ENCODE peak calls at places on chromosomes 5 and 9, in six cellular contexts. E is IMR-90, G is psoas muscle, H is aorta, M is small intestine, F is neuronal stem cell. V is an unnamed sample.

GRCh38 chr5:167814828-167815227 is 476.6 kb upstream of the WWC1 start:
- DNase-seq in M (no peak), G (no peak), H (no peak), F (no peak), E (peak), V (no peak)

GRCh38 chr5:103487822-103488493 is 74.6 kb downstream of the NUDT12 start:
- DNase-seq in H (no peak), M (no peak), G (no peak), F (no peak), E (no peak), V (no peak)

GRCh38 chr9:129582865-129583264 is 38.0 kb downstream of the C9orf50 start:
- DNase-seq in G (no peak), F (no peak), H (no peak), E (no peak), M (no peak), V (no peak)

GRCh38 chr5:135027699-135028615 is 6.1 kb downstream of the PITX1 start:
- DNase-seq in H (no peak), M (no peak), F (no peak), E (no peak), G (peak), V (no peak)

GRCh38 chr5:180370861-180371641 is 17.9 kb upstream of the GFPT2 start:
- DNase-seq in G (peak), E (no peak), F (no peak), M (no peak), H (no peak), V (no peak)

GRCh38 chr9:94586814-94587213 is 6.8 kb downstream of the FBP2 start:
- DNase-seq in M (no peak), F (no peak), H (no peak), G (no peak), E (peak), V (no peak)

GRCh38 chr5:55421074-55421529 is 113.3 kb downstream of the MTREX start:
- DNase-seq in E (peak), M (no peak), F (no peak), H (no peak), G (no peak), V (no peak)

GRCh38 chr5:169195601-169196000 is 105.3 kb downstream of the SLIT3 start:
- DNase-seq in G (no peak), H (no peak), E (no peak), M (no peak), F (no peak), V (no peak)

GRCh38 chr9:6415266-6415665 is 2.3 kb downstream of the UHRF2 start:
- DNase-seq in M (no peak), E (no peak), G (no peak), H (no peak), F (no peak), V (no peak)

GRCh38 chr5:37310360-37310759 is 60.5 kb downstream of the NUP155 start:
- DNase-seq in G (no peak), M (no peak), H (no peak), E (no peak), F (no peak), V (no peak)

GRCh38 chr5:80034962-80035821 is at the start of gene THBS4:
- DNase-seq in H (no peak), G (peak), F (peak), M (no peak), E (no peak), V (no peak)

GRCh38 chr5:108521841-108522506 is 140.1 kb upstream of the FBXL17 start:
- DNase-seq in F (peak), G (no peak), E (peak), M (peak), H (no peak), V (peak)

GRCh38 chr9:93134018-93134739 is at the start of gene NINJ1:
- DNase-seq in F (peak), H (peak), E (peak), M (peak), G (peak), V (peak)

GRCh38 chr9:136303066-136303824 is 649 bp downstream of the CCDC187 start:
- DNase-seq in M (no peak), H (no peak), G (no peak), E (no peak), F (no peak), V (no peak)

GRCh38 chr5:101942321-101942882 is 353.7 kb downstream of the SLCO4C1 start:
- DNase-seq in E (no peak), F (peak), G (no peak), H (no peak), M (peak), V (peak)

GRCh38 chr9:72203205-72203803 is 54.1 kb downstream of the GDA start:
- DNase-seq in F (no peak), H (no peak), G (no peak), E (peak), M (peak), V (peak)

GRCh38 chr5:161547573-161548471 is 1.3 kb upstream of the GABRB2 start:
- DNase-seq in F (peak), E (no peak), M (peak), H (no peak), G (peak), V (no peak)

GRCh38 chr5:132426525-132427138 is 57.1 kb downstream of the SLC22A5 start:
- DNase-seq in M (peak), G (peak), E (peak), H (peak), F (no peak), V (peak)

GRCh38 chr5:10665799-10666198 is 95.2 kb downstream of the DAP start:
- DNase-seq in M (no peak), G (no peak), F (no peak), E (no peak), H (no peak), V (no peak)

GRCh38 chr5:170597109-170597741 is 93.4 kb downstream of the KCNIP1 start:
- DNase-seq in E (peak), M (no peak), G (peak), H (no peak), F (no peak), V (peak)

GRCh38 chr9:88272986-88273385 is 115.3 kb upstream of the SPIN1 start:
- DNase-seq in E (no peak), G (no peak), F (no peak), M (no peak), H (no peak), V (no peak)

GRCh38 chr5:32388429-32389111 is 56.0 kb downstream of the ZFR start:
- DNase-seq in E (peak), F (no peak), G (no peak), H (no peak), M (no peak), V (no peak)

GRCh38 chr9:36721846-36722588 is 149.3 kb downstream of the MELK start:
- DNase-seq in G (no peak), F (no peak), M (peak), E (no peak), H (no peak), V (no peak)

GRCh38 chr9:95031711-95032461 is 285.6 kb downstream of the FANCC start:
- DNase-seq in H (no peak), E (no peak), M (no peak), F (no peak), G (no peak), V (peak)

GRCh38 chr5:93995126-93995621 is 253.8 kb upstream of the POU5F2 start:
- DNase-seq in M (no peak), H (no peak), F (no peak), G (no peak), E (no peak), V (peak)

GRCh38 chr9:84542554-84542953 is 127.0 kb upstream of the NTRK2 start:
- DNase-seq in G (no peak), F (no peak), M (no peak), E (no peak), H (no peak), V (no peak)

GRCh38 chr5:64347308-64347707 is 158.5 kb upstream of the RGS7BP start:
- DNase-seq in H (no peak), E (no peak), F (no peak), G (no peak), M (no peak), V (no peak)

GRCh38 chr5:173777149-173777548 is 111.0 kb upstream of the CPEB4 start:
- DNase-seq in H (no peak), M (no peak), E (no peak), F (no peak), G (no peak), V (no peak)

GRCh38 chr9:9556865-9557803 is 1055.7 kb downstream of the PTPRD start:
- DNase-seq in M (no peak), E (no peak), F (no peak), G (no peak), H (no peak), V (no peak)

GRCh38 chr9:108565651-108566378 is 290.0 kb downstream of the ACTL7B start:
- DNase-seq in E (peak), G (peak), F (peak), H (no peak), M (peak), V (peak)

GRCh38 chr5:143101740-143102386 is 301.6 kb downstream of the NR3C1 start:
- DNase-seq in F (no peak), M (no peak), H (no peak), G (no peak), E (no peak), V (no peak)

GRCh38 chr9:99085949-99086948 is 18.7 kb upstream of the TGFBR1 start:
- DNase-seq in M (no peak), G (no peak), F (no peak), E (peak), H (no peak), V (no peak)

DNA sequence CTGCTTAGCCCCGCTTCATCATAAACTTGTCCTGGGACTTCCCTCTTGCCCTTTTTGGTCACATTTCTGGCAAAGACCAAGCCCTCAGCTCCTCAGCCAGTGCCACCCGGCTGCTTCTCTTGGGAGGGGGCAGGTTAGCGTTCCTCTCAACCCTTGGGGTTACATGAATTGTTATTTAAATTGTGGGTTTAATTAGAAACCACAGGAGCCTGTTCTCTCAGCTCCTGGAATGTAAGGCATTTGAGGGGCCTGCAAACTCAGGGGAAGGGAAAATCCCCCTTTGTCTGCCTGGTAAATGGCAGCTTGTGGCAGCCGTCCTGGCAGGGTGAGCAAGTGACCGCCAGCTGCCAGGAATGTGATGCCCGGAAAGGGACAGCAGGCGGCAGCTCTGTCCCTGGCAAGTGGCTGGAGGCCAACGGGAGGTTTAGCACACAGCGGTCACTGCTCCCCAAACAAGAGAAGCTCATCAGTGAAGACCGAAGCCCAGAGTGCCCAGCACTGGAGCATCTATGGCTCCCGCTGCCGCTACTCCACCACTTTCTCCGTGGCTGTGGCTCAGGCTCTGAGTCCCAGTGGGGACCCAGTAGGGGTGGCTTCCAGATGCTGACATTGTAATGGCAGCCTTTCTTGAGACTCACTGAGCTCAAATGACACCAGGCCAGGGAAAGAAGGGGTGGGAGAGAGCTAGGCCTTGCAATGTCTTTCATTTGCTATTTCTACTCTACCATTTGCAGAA is 51.7 kb downstream of the SHB start:
- DNase-seq in M (no peak), F (peak), G (peak), E (peak), H (peak), V (no peak)
- H3K4me3 ChIP-seq in M (no peak), F (no peak), G (peak), E (no peak), H (no peak), V (no peak)

GRCh38 chr5:149412783-149413476 is 33.8 kb upstream of the IL17B start:
- DNase-seq in H (peak), E (no peak), F (no peak), G (no peak), M (no peak), V (no peak)
- H3K4me3 ChIP-seq in H (peak), E (no peak), F (no peak), G (peak), M (no peak), V (no peak)

DNA sequence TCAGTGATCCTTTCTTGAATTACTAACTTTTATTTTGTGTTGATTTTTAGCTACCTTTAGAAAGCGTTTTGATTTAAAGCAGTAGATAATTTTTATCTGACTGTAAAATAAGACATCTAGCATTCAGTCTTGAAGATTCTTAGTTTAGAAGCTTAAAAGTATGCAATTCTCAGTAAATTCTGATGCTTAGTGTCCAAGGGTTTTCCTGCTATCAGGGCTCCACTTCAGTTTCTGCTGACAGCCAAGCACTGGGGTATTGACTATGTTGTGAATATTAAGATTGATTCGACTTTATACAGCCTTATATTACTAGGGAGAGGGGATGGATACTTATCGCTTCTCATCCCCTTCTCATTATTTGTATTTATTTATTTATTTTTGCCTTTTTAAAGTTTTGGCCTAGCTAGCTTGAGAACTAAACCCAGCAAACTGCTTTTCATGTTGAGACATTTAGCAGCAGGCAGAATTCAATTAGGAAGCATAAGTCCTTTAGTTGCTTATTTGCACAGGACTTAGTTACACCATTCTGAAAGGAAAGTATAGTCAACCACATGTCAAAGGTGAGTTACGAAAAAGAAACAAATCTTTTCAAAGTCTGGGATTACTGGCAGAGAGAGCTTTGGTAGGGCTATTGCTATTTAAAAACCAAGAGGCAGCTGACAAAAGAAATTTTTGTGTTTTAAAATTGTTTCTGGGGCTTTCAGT is 2.9 kb downstream of the PBX3 start:
- DNase-seq in F (peak), G (no peak), M (no peak), E (peak), H (no peak), V (no peak)
- H3K4me3 ChIP-seq in F (no peak), G (no peak), M (no peak), E (no peak), H (no peak), V (no peak)

DNA sequence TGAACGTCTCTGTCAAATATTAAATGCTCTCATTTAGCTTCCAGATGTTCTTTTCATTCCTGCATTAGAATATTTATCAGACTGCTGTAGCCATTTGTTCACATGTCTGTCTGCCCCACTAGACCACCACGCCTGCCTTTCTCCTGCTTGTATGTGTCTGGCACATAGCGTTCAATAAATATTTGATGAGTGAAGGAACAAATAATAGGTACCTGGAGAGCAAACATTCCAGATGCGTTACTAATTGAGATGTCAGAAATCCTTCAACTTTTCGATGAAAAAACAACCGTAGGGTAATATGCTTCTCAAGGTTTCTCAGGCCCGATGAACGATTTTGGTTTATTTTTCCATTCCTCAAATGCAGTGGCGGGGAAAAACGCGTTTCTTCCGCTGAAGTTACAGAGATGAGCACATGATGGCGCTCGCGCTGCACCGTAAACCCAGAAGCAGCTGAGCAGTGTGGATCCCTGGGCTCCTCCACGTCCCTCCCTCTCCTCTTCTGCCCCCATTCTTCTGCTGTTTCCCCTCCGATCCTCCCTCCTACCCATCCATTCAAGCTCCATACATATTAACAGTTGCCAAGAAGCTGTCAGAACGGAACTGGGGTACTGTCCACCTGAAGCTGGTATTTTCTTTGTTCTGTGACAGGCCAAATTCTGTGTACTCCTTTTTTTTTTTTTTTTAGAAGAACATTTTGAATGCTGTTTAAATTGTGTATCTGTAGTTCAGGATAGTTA is 245.4 kb downstream of the MPDZ start:
- DNase-seq in E (peak), G (peak), F (peak), H (peak), M (peak), V (peak)
- H3K4me3 ChIP-seq in E (no peak), G (peak), F (no peak), H (no peak), M (no peak), V (no peak)

GRCh38 chr9:132214027-132214622 is 52.3 kb downstream of the NTNG2 start:
- DNase-seq in H (peak), G (peak), E (peak), M (no peak), F (no peak), V (no peak)
- H3K4me3 ChIP-seq in H (no peak), G (no peak), E (no peak), M (no peak), F (no peak), V (no peak)

GRCh38 chr9:112380102-112380581 is at the start of gene HSDL2:
- DNase-seq in E (peak), G (no peak), H (no peak), M (peak), F (no peak), V (no peak)

GRCh38 chr9:112377087-112377486 is 2.8 kb upstream of the HSDL2 start:
- DNase-seq in H (no peak), M (no peak), F (no peak), E (no peak), G (no peak), V (no peak)

GRCh38 chr9:112379177-112380101 is 469 bp upstream of the HSDL2 start:
- DNase-seq in G (peak), M (peak), F (peak), H (peak), E (peak), V (peak)

GRCh38 chr9:112378441-112379176 is 1.3 kb upstream of the HSDL2 start:
- DNase-seq in E (no peak), G (peak), F (no peak), M (peak), H (no peak), V (no peak)

GRCh38 chr9:112377684-112378344 is 2.1 kb upstream of the HSDL2 start:
- DNase-seq in H (no peak), M (peak), G (no peak), E (no peak), F (no peak), V (no peak)
- H3K4me3 ChIP-seq in H (peak), M (peak), G (peak), E (no peak), F (no peak), V (no peak)

DNA sequence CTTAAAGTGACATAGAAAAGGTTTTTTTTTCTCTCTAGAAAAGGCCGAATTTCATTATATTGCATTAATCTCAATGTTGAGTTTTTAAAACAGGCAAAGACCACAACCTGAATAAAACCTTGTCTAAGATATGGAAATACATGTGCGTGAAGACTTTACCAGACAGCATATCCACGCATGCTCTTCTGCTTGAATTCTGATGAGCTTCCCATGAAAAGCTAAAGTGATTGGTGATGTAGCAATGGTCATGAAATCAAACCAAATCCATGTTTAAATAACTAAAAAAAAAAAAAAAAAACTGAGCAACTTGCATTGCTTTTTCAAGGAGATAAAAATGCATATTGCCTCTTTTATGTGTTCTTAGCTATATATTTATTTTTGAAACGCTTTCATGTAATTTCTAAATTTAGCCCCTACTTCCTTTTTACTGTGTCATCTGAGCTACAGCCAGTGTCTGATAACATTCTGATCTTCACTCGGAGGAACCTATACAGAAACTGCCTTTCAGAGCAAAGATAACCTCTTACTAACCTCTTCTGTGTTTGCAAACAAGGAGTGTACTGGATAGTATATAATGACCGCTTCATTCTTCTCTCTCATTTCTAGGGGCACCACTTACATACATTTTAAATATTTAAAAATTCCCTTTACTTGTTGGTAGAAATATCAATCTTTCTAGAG is 179.1 kb upstream of the GNA14 start:
- DNase-seq in E (no peak), G (no peak), M (no peak), H (no peak), F (no peak), V (peak)
- H3K4me3 ChIP-seq in E (no peak), G (no peak), M (no peak), H (no peak), F (no peak), V (no peak)

DNA sequence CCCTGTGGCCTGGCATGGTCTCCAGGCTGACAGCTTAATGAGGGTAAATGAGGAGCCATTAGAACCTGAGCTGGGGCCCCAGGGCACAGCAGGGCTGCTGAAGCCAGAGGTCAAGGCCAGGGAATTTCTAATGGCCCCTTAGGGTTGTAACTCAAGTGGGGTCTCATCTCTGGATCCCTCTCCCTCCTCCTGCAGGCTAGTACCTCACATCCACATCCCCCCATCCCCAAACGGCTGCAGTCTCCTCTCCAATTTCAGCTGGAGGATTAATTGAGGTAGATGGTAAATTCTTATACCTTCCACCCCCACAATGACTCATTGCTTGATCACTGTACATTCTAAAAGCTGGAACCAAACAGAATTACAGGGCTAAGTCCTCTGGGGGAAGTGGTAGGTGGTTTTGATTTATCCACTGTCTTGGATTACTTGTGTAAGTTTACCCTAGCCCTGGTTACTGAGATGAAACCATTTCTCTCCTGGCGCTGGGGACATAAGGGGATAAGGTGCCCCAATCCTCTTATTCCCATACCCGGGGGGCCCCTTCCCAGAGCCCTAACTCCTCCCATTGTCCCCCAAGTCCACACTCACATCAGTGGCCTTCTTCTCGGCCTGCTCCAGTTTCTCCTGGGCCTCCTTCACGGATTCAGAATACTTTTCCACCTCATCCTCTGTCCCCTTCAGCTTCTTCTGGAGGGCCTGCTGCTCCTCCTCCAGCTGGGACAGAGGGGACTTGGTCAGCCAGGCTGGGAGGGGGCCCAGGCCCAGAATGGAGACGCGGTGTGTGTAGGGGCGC is 971 bp downstream of the TPM2 start:
- DNase-seq in H (no peak), E (peak), F (no peak), G (peak), M (peak), V (no peak)
- H3K4me3 ChIP-seq in H (peak), E (peak), F (peak), G (peak), M (peak), V (no peak)

V was measured in Jurkat, Clone E6-1.